ENCODE peak calls at places on chromosomes 5 and 9, in nine cellular contexts. X is transverse colon, S is esophagus muscularis mucosa, K is ovary, B is A549, W is HepG2, P is upper lobe of left lung, D is K562, J is stomach. N is an unnamed sample.

GRCh38 chr5:14341571-14342225 is 198.6 kb downstream of the TRIO start:
- DNase-seq in X (no peak), S (no peak), K (no peak), B (no peak), W (no peak), P (no peak), D (no peak), J (no peak), N (no peak)

GRCh38 chr9:127216210-127216887 is 48.2 kb upstream of the GARNL3 start:
- DNase-seq in X (no peak), S (no peak), K (no peak), B (no peak), W (no peak), P (peak; percentile 10), D (no peak), J (no peak), N (no peak)

GRCh38 chr9:120326076-120326693 is 253.8 kb downstream of the CDK5RAP2 start:
- DNase-seq in X (no peak), S (peak; percentile 90), K (no peak), B (no peak), W (no peak), P (no peak), D (no peak), J (no peak), N (no peak)

GRCh38 chr9:26326473-26327044 is 566.0 kb downstream of the CAAP1 start:
- DNase-seq in X (peak; percentile 16), S (no peak), K (no peak), B (peak; percentile 6), W (peak; percentile 44), P (no peak), D (no peak), J (no peak), N (no peak)

GRCh38 chr9:68979538-68980314 is 34.2 kb downstream of the PRKACG start:
- DNase-seq in X (peak; percentile 26), S (no peak), K (no peak), B (no peak), W (no peak), P (no peak), D (no peak), J (no peak), N (no peak)

GRCh38 chr5:115775999-115776398 is 40.5 kb downstream of the CDO1 start:
- DNase-seq in X (no peak), S (no peak), K (no peak), B (no peak), W (no peak), P (no peak), D (no peak), J (no peak), N (no peak)

GRCh38 chr5:25091917-25092316 is 447.1 kb upstream of the CDH10 start:
- DNase-seq in X (no peak), S (no peak), K (no peak), B (no peak), W (no peak), P (no peak), D (no peak), J (no peak), N (no peak)

GRCh38 chr5:131959906-131960305 is 14.4 kb upstream of the MEIKIN start:
- DNase-seq in X (no peak), S (peak; percentile 68), K (no peak), B (no peak), W (no peak), P (no peak), D (no peak), J (no peak), N (no peak)

GRCh38 chr5:142834504-142834903 is 64.3 kb downstream of the ARHGAP26 start:
- DNase-seq in X (peak; percentile 52), S (no peak), K (no peak), B (no peak), W (peak; percentile 92), P (no peak), D (no peak), J (peak; percentile 49), N (no peak)

GRCh38 chr9:1619915-1620705 is 395.0 kb upstream of the SMARCA2 start:
- DNase-seq in X (no peak), S (no peak), K (no peak), B (no peak), W (peak; percentile 2), P (no peak), D (no peak), J (no peak), N (no peak)

GRCh38 chr5:31116466-31117031 is 76.9 kb upstream of the CDH6 start:
- DNase-seq in X (no peak), S (no peak), K (no peak), B (no peak), W (no peak), P (no peak), D (no peak), J (no peak), N (no peak)

GRCh38 chr9:98087420-98088354 is 31.2 kb downstream of the NANS start:
- DNase-seq in X (peak; percentile 22), S (no peak), K (peak; percentile 56), B (no peak), W (no peak), P (peak; percentile 48), D (no peak), J (peak; percentile 59), N (no peak)
- H3K27ac ChIP-seq in X (no peak overlapping the region), S (no peak overlapping the region), K (peak overlapping the region; percentile 55), B (no peak overlapping the region), W (no peak overlapping the region), P (no peak overlapping the region), D (no peak overlapping the region), J (peak overlapping the region; percentile 63), N (peak overlapping the region; percentile 75)

GRCh38 chr9:108933641-108934322 is at the start of gene ELP1:
- DNase-seq in X (peak; percentile 95), S (peak; percentile 98), K (peak; percentile 95), B (peak; percentile 76), W (peak; percentile 93), P (peak; percentile 94), D (peak; percentile 91), J (peak; percentile 92), N (peak; percentile 83)
- TF ChIP-seq POLR2A in X (peak; percentile 66), S (no peak), K (peak; percentile 54), B (peak; percentile 74), W (peak; percentile 74), P (peak; percentile 61), D (peak; percentile 83), J (no peak), N (peak; percentile 31)

DNA sequence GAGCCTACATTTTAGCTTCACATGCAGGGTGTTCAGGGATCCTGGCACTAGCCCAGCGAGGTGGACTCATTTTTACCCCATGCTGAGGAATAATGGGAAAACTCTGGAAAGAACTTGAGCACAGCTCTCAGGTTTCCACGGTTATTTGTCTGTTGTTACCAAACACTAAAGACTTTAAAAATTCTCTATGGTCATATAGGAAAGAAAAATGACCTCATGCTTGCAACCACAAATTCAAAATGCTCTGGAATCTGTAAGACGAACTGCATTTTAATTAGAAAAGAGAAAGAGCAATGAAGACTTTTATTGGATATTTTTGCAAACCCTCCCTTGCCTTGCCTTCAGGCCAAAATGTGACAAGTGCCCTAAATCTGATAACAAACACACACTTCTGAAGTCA is 606.9 kb downstream of the EBF1 start:
- DNase-seq in X (no peak), S (no peak), K (no peak), B (no peak), W (no peak), P (no peak), D (no peak), J (no peak), N (no peak)
- TF ChIP-seq EP300 in X (no peak), S (no peak), K (no peak), B (no peak), W (no peak), P (no peak), D (no peak), J (no peak), N (no peak)

DNA sequence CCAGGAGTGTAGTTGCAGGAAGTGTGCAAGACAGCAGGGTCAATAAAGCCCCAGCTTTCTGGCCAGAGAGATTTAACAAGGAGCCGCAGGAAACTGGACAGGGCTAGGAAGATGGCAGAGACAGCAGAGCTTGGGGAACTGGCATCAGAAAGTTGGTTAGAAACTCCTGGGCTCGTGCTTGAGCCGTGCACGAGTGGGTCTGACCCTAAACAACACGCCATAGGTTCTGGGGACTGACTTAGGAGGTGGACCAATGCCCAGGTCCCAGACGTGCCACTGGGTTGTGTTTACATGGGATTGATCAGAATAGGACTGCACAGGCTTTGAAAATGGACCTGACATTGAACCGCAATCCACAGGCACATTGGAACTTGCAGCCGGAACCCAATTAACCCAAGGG is 41.5 kb downstream of the ADAMTS2 start:
- DNase-seq in X (no peak), S (no peak), K (no peak), B (no peak), W (no peak), P (no peak), D (no peak), J (no peak), N (no peak)
- H3K27ac ChIP-seq in X (no peak overlapping the region), S (no peak overlapping the region), K (no peak overlapping the region), B (no peak overlapping the region), W (no peak overlapping the region), P (peak overlapping the region; percentile 48), D (no peak overlapping the region), J (no peak overlapping the region), N (no peak overlapping the region)

GRCh38 chr5:469752-470483 is 26.9 kb downstream of the EXOC3 start:
- DNase-seq in X (peak; percentile 5), S (no peak), K (peak; percentile 28), B (no peak), W (no peak), P (no peak), D (no peak), J (no peak), N (peak; percentile 10)
- TF ChIP-seq POLR2A in X (no peak), S (no peak), K (no peak), B (no peak), W (no peak), P (no peak), D (peak; percentile 33), J (no peak), N (no peak)

GRCh38 chr9:87158779-87159178 is 211.5 kb upstream of the GAS1 start:
- DNase-seq in X (no peak), S (no peak), K (no peak), B (no peak), W (no peak), P (no peak), D (no peak), J (no peak), N (no peak)
- TF ChIP-seq EP300 in X (no peak), S (no peak), K (no peak), B (no peak), W (no peak), P (no peak), D (no peak), J (no peak), N (no peak)

N was measured in tibial nerve.